ENCODE peak calls at places on chromosomes 16 and 17, in five cellular contexts. K is stimulated activated CD8-positive, alpha-beta memory T cell treated with anti-CD3 and anti-CD28 coated beads, Interleukin-4, amount 100 ng/mL, for 24 hours; O is iPS-NIHi11; H is H7; C is CD8-positive, alpha-beta T cell. X is an unnamed sample.
A peak's percentile ranks its signal among the peaks of the same experiment; 100 is the strongest.

GRCh38 chr17:2192367-2193028 is 111.1 kb downstream of the SMG6 start:
- DNase-seq in O (no peak), H (no peak), K (peak; percentile 57), C (peak; percentile 66), X (peak; percentile 28)

GRCh38 chr16:2428051-2428786 is 1.0 kb upstream of the CCNF start:
- DNase-seq in O (peak; percentile 48), K (no peak), H (peak; percentile 71), C (no peak), X (no peak)

GRCh38 chr17:42260318-42260717 is 15.9 kb downstream of the STAT5B start:
- DNase-seq in C (no peak), H (no peak), O (no peak), K (no peak), X (no peak)

GRCh38 chr16:85259831-85260165 is 147.5 kb upstream of the CIBAR2 start:
- DNase-seq in O (no peak), K (no peak), H (no peak), C (no peak), X (no peak)

GRCh38 chr16:80580109-80580832 is 39.5 kb downstream of the DYNLRB2 start:
- DNase-seq in C (peak; percentile 45), O (no peak), K (peak; percentile 38), H (no peak), X (peak; percentile 39)

GRCh38 chr16:4390266-4391260 is 18.9 kb downstream of the VASN start:
- DNase-seq in H (peak; percentile 90), O (peak; percentile 72), C (no peak), K (no peak), X (no peak)

GRCh38 chr16:87824016-87824990 is 45.0 kb downstream of the SLC7A5 start:
- DNase-seq in C (no peak), O (no peak), K (no peak), H (peak; percentile 76), X (no peak)

GRCh38 chr17:2782030-2782429 is 14.2 kb upstream of the RAP1GAP2 start:
- DNase-seq in C (no peak), O (no peak), K (no peak), H (peak; percentile 28), X (no peak)

GRCh38 chr16:77214411-77215138 is 15.4 kb downstream of the SYCE1L start:
- DNase-seq in O (no peak), H (no peak), K (no peak), C (no peak), X (no peak)

GRCh38 chr16:29849505-29849904 is 13.5 kb downstream of the CDIPT start:
- DNase-seq in C (no peak), K (no peak), H (peak; percentile 69), O (peak; percentile 60), X (no peak)

GRCh38 chr16:24734382-24734781 is 4.9 kb downstream of the TNRC6A start:
- DNase-seq in K (no peak), C (no peak), O (no peak), H (no peak), X (no peak)